ENCODE peak calls at places on chromosome 4, in five cellular contexts. K is activated CD8-positive, alpha-beta memory T cell treated with anti-CD3 and anti-CD28 coated beads for 48 hours; Y is fibroblast of the aortic adventitia; M is HCEC 1CT; V is NCI-H2081. L is an unnamed sample.

GRCh38 chr4:186669159-186669720 is 54.4 kb downstream of the FAT1 start:
- DNase-seq in K (no peak), Y (peak; percentile 85), M (peak; percentile 50), V (no peak), L (peak; percentile 38)

GRCh38 chr4:36325916-36326315 is 44.5 kb downstream of the DTHD1 start:
- DNase-seq in K (no peak), Y (no peak), M (no peak), V (no peak), L (no peak)

GRCh38 chr4:101177146-101177545 is 170.2 kb downstream of the PPP3CA start:
- DNase-seq in K (no peak), Y (peak; percentile 28), M (no peak), V (no peak), L (no peak)

GRCh38 chr4:158015241-158015640 is 157.6 kb downstream of the GASK1B start:
- DNase-seq in K (no peak), Y (peak; percentile 57), M (peak; percentile 38), V (no peak), L (peak; percentile 9)

GRCh38 chr4:8516061-8516573 is 64.1 kb upstream of the GPR78 start:
- DNase-seq in K (no peak), Y (no peak), M (no peak), V (no peak), L (no peak)

GRCh38 chr4:102868153-102868781 is 525 bp upstream of the CISD2 start:
- DNase-seq in K (no peak), Y (no peak), M (no peak), V (no peak), L (no peak)

GRCh38 chr4:176794151-176794550 is 1.4 kb upstream of the VEGFC start:
- DNase-seq in K (no peak), Y (peak; percentile 93), M (peak; percentile 91), V (no peak), L (peak; percentile 54)

GRCh38 chr4:5710962-5711478 is at the start of gene EVC:
- DNase-seq in K (no peak), Y (peak; percentile 81), M (peak; percentile 54), V (no peak), L (no peak)

GRCh38 chr4:187414716-187415115 is 580.9 kb upstream of the ZFP42 start:
- DNase-seq in K (no peak), Y (no peak), M (no peak), V (no peak), L (no peak)

GRCh38 chr4:26093561-26093960 is 179.5 kb downstream of the SMIM20 start:
- DNase-seq in K (no peak), Y (peak; percentile 17), M (no peak), V (no peak), L (no peak)

GRCh38 chr4:169485791-169486742 is 126.3 kb downstream of the NEK1 start:
- DNase-seq in K (no peak), Y (peak; percentile 81), M (peak; percentile 26), V (peak; percentile 49), L (peak; percentile 72)

GRCh38 chr4:67393699-67394281 is 151.5 kb downstream of the CENPC start:
- DNase-seq in K (no peak), Y (peak; percentile 73), M (no peak), V (peak; percentile 15), L (peak; percentile 54)

GRCh38 chr4:119841361-119841760 is 212.8 kb upstream of the PDE5A start:
- DNase-seq in K (no peak), Y (no peak), M (no peak), V (no peak), L (peak; percentile 37)

GRCh38 chr4:143282170-143282760 is 54.4 kb upstream of the GAB1 start:
- DNase-seq in K (no peak), Y (peak; percentile 75), M (no peak), V (no peak), L (no peak)

GRCh38 chr4:182749768-182750167 is 167.4 kb downstream of the DCTD start:
- DNase-seq in K (no peak), Y (peak; percentile 2), M (no peak), V (peak; percentile 80), L (no peak)

GRCh38 chr4:142035556-142035955 is 399.2 kb downstream of the IL15 start:
- DNase-seq in K (no peak), Y (no peak), M (peak; percentile 30), V (no peak), L (no peak)

GRCh38 chr4:80219301-80220025 is 22.2 kb downstream of the PRDM8 start:
- DNase-seq in K (no peak), Y (peak; percentile 56), M (no peak), V (no peak), L (peak; percentile 81)

GRCh38 chr4:11232004-11232403 is 196.7 kb downstream of the HS3ST1 start:
- DNase-seq in K (no peak), Y (no peak), M (no peak), V (peak; percentile 24), L (no peak)